ENCODE peak calls at places on chromosomes 13 and 19, in seven cellular contexts. D, K, B, T, R, N and A are unnamed samples.

GRCh38 chr13:43664700-43665191 is 122.0 kb downstream of the ENOX1 start:
- DNase-seq in D (no peak), K (no peak), B (no peak), T (no peak), R (no peak), N (no peak), A (no peak)

GRCh38 chr19:13115936-13116281 is 631 bp downstream of the TRMT1 start:
- DNase-seq in D (no peak), K (no peak), B (no peak), T (no peak), R (no peak), N (no peak), A (no peak)

GRCh38 chr19:47699360-47699917 is 13.8 kb upstream of the EHD2 start:
- DNase-seq in D (peak), K (no peak), B (peak), T (no peak), R (no peak), N (peak), A (no peak)

GRCh38 chr13:34897220-34897619 is 44.9 kb upstream of the NBEA start:
- DNase-seq in D (no peak), K (no peak), B (no peak), T (no peak), R (no peak), N (no peak), A (no peak)

GRCh38 chr13:113746671-113747070 is 12.4 kb upstream of the TMEM255B start:
- DNase-seq in D (no peak), K (no peak), B (no peak), T (no peak), R (no peak), N (no peak), A (no peak)

GRCh38 chr19:52187407-52187806 is 2.4 kb upstream of the PPP2R1A start:
- DNase-seq in D (no peak), K (no peak), B (no peak), T (no peak), R (no peak), N (no peak), A (no peak)

GRCh38 chr19:42606660-42607351 is 12.1 kb upstream of the CEACAM8 start:
- DNase-seq in D (peak), K (peak), B (peak), T (peak), R (peak), N (peak), A (no peak)

GRCh38 chr19:16160943-16161560 is 12.3 kb downstream of the CIB3 start:
- DNase-seq in D (no peak), K (no peak), B (no peak), T (no peak), R (no peak), N (peak), A (no peak)

GRCh38 chr19:18718846-18719458 is 35.5 kb downstream of the CRTC1 start:
- DNase-seq in D (no peak), K (no peak), B (no peak), T (no peak), R (peak), N (no peak), A (no peak)